ENCODE peak calls at places on chromosomes 7 and 10, in ten cellular contexts. E is non-pigmented ciliary epithelial cell, C is mucosa of gallbladder, Q is neural crest cell, M is LHCN-M2, N is HEK293T, O is NCI-H748 treated with DMSO at 0.1 percent for 48 hours, P is GM12892, T is HTR-8/SVneo, D is mucosa of descending colon. H is an unnamed sample.

GRCh38 chr7:156950381-156950858 is 908 bp downstream of the NOM1 start:
- DNase-seq in E (no peak), C (no peak), Q (no peak), M (peak; percentile 26), N (no peak), O (no peak), P (no peak), T (no peak), D (no peak), H (no peak)

GRCh38 chr7:44257618-44258422 is 57.0 kb downstream of the YKT6 start:
- DNase-seq in E (peak; percentile 77), C (peak; percentile 44), Q (peak; percentile 60), M (peak; percentile 92), N (no peak), O (no peak), P (peak; percentile 80), T (peak; percentile 82), D (peak; percentile 51), H (no peak)

GRCh38 chr10:59362991-59363390 is 642 bp upstream of the FAM13C start:
- DNase-seq in E (no peak), C (peak; percentile 30), Q (peak; percentile 32), M (peak; percentile 53), N (peak; percentile 39), O (peak; percentile 65), P (no peak), T (peak; percentile 10), D (peak; percentile 60), H (peak; percentile 47)

GRCh38 chr10:92995509-92995908 is 65.1 kb upstream of the CYP26C1 start:
- DNase-seq in E (no peak), C (no peak), Q (no peak), M (no peak), N (no peak), O (no peak), P (no peak), T (no peak), D (no peak), H (no peak)

GRCh38 chr7:99365318-99366141 is 9.0 kb upstream of the ARPC1B start:
- DNase-seq in E (no peak), C (peak; percentile 41), Q (no peak), M (no peak), N (peak; percentile 64), O (no peak), P (peak; percentile 68), T (no peak), D (peak; percentile 89), H (no peak)

GRCh38 chr7:52959878-52960660 is 75.4 kb upstream of the POM121L12 start:
- DNase-seq in E (no peak), C (no peak), Q (no peak), M (no peak), N (no peak), O (no peak), P (no peak), T (no peak), D (no peak), H (no peak)

GRCh38 chr7:133051066-133051465 is 30.8 kb downstream of the CHCHD3 start:
- DNase-seq in E (no peak), C (no peak), Q (no peak), M (peak; percentile 93), N (peak; percentile 19), O (no peak), P (no peak), T (no peak), D (no peak), H (peak; percentile 16)

GRCh38 chr7:135193615-135194081 is 17.7 kb downstream of the WDR91 start:
- DNase-seq in E (peak; percentile 93), C (no peak), Q (no peak), M (peak; percentile 76), N (no peak), O (no peak), P (no peak), T (no peak), D (no peak), H (no peak)

GRCh38 chr7:32518534-32519140 is 23.3 kb downstream of the AVL9 start:
- DNase-seq in E (no peak), C (no peak), Q (no peak), M (peak; percentile 87), N (no peak), O (no peak), P (no peak), T (no peak), D (no peak), H (peak; percentile 65)

GRCh38 chr10:70274643-70275042 is 9.2 kb downstream of the NPFFR1 start:
- DNase-seq in E (no peak), C (peak; percentile 38), Q (no peak), M (peak; percentile 46), N (no peak), O (no peak), P (no peak), T (no peak), D (no peak), H (no peak)

GRCh38 chr7:117001283-117001682 is 48.0 kb downstream of the ST7 start:
- DNase-seq in E (no peak), C (no peak), Q (no peak), M (no peak), N (no peak), O (no peak), P (no peak), T (no peak), D (no peak), H (no peak)

GRCh38 chr10:102945989-102946388 is 27.9 kb downstream of the CNNM2 start:
- DNase-seq in E (no peak), C (no peak), Q (no peak), M (no peak), N (no peak), O (no peak), P (no peak), T (no peak), D (no peak), H (no peak)

GRCh38 chr7:2006231-2006771 is 226.4 kb downstream of the MAD1L1 start:
- DNase-seq in E (no peak), C (no peak), Q (no peak), M (no peak), N (no peak), O (no peak), P (no peak), T (no peak), D (peak; percentile 8), H (no peak)

GRCh38 chr10:124296121-124296812 is 122.5 kb downstream of the OAT start:
- DNase-seq in E (no peak), C (no peak), Q (no peak), M (peak; percentile 44), N (no peak), O (no peak), P (no peak), T (no peak), D (no peak), H (no peak)

GRCh38 chr7:104816537-104816936 is 197.5 kb upstream of the KMT2E start:
- DNase-seq in E (no peak), C (no peak), Q (no peak), M (no peak), N (no peak), O (no peak), P (no peak), T (no peak), D (no peak), H (no peak)

GRCh38 chr7:100673942-100674431 is 447 bp downstream of the GNB2 start:
- DNase-seq in E (no peak), C (no peak), Q (no peak), M (peak; percentile 32), N (no peak), O (no peak), P (peak; percentile 23), T (no peak), D (peak; percentile 78), H (no peak)

GRCh38 chr10:75431180-75432111 is at the start of gene LRMDA:
- DNase-seq in E (no peak), C (peak; percentile 32), Q (no peak), M (no peak), N (no peak), O (no peak), P (no peak), T (no peak), D (peak; percentile 66), H (no peak)

GRCh38 chr10:79381804-79382221 is 34.5 kb downstream of the PPIF start:
- DNase-seq in E (peak; percentile 45), C (peak; percentile 59), Q (no peak), M (peak; percentile 51), N (peak; percentile 58), O (no peak), P (no peak), T (peak; percentile 86), D (peak; percentile 63), H (no peak)

GRCh38 chr7:105309235-105310156 is 79.2 kb downstream of the SRPK2 start:
- DNase-seq in E (no peak), C (no peak), Q (no peak), M (no peak), N (no peak), O (no peak), P (no peak), T (no peak), D (no peak), H (no peak)

GRCh38 chr10:71908998-71909397 is 55.2 kb upstream of the CHST3 start:
- DNase-seq in E (no peak), C (no peak), Q (no peak), M (no peak), N (no peak), O (no peak), P (no peak), T (no peak), D (no peak), H (no peak)

H was measured in NT2/D1.